ENCODE peak calls at places on chromosomes 13 and 19, in six cellular contexts. One of them, this sample, is unnamed.

GRCh38 chr13:59259416-59260000 is 904.2 kb downstream of the DIAPH3 start:
- DNase-seq in fibroblast of the aortic adventitia: no peak
- DNase-seq in NB4: no peak
- DNase-seq in GM23338: peak
- DNase-seq in right atrium auricular region: no peak
- DNase-seq in fibroblast of lung: no peak
- DNase-seq in this sample: no peak

GRCh38 chr19:30739394-30739793 is 367.2 kb downstream of the ZNF536 start:
- DNase-seq in fibroblast of the aortic adventitia: peak
- DNase-seq in fibroblast of lung: no peak
- DNase-seq in GM23338: no peak
- DNase-seq in right atrium auricular region: no peak
- DNase-seq in NB4: no peak
- DNase-seq in this sample: no peak

GRCh38 chr13:32427852-32428580 is at the start of gene N4BP2L1:
- DNase-seq in fibroblast of lung: peak
- DNase-seq in GM23338: peak
- DNase-seq in fibroblast of the aortic adventitia: peak
- DNase-seq in right atrium auricular region: peak
- DNase-seq in NB4: peak
- DNase-seq in this sample: peak

GRCh38 chr13:97141564-97142005 is 80.5 kb upstream of the MBNL2 start:
- DNase-seq in GM23338: peak
- DNase-seq in NB4: peak
- DNase-seq in fibroblast of lung: peak
- DNase-seq in right atrium auricular region: peak
- DNase-seq in fibroblast of the aortic adventitia: peak
- DNase-seq in this sample: peak

GRCh38 chr13:80339578-80339840 is 1.4 kb downstream of the SPRY2 start:
- DNase-seq in right atrium auricular region: no peak
- DNase-seq in fibroblast of the aortic adventitia: no peak
- DNase-seq in GM23338: peak
- DNase-seq in NB4: no peak
- DNase-seq in fibroblast of lung: peak
- DNase-seq in this sample: no peak

GRCh38 chr19:31418055-31418454 is 68.8 kb upstream of the TSHZ3 start:
- DNase-seq in right atrium auricular region: no peak
- DNase-seq in GM23338: peak
- DNase-seq in fibroblast of the aortic adventitia: no peak
- DNase-seq in NB4: no peak
- DNase-seq in fibroblast of lung: no peak
- DNase-seq in this sample: no peak

GRCh38 chr19:56076413-56076998 is 44.6 kb downstream of the ZNF787 start:
- DNase-seq in GM23338: peak
- DNase-seq in NB4: peak
- DNase-seq in fibroblast of lung: peak
- DNase-seq in fibroblast of the aortic adventitia: peak
- DNase-seq in right atrium auricular region: no peak
- DNase-seq in this sample: peak

GRCh38 chr13:109654341-109655205 is 131.8 kb downstream of the IRS2 start:
- DNase-seq in fibroblast of lung: no peak
- DNase-seq in NB4: peak
- DNase-seq in GM23338: no peak
- DNase-seq in fibroblast of the aortic adventitia: no peak
- DNase-seq in right atrium auricular region: no peak
- DNase-seq in this sample: no peak

GRCh38 chr13:30698023-30698422 is 37.3 kb upstream of the ALOX5AP start:
- DNase-seq in right atrium auricular region: no peak
- DNase-seq in fibroblast of the aortic adventitia: peak
- DNase-seq in GM23338: no peak
- DNase-seq in fibroblast of lung: peak
- DNase-seq in NB4: no peak
- DNase-seq in this sample: no peak

GRCh38 chr19:8505680-8506401 is 3.4 kb upstream of the PRAM1 start:
- DNase-seq in GM23338: peak
- DNase-seq in fibroblast of the aortic adventitia: peak
- DNase-seq in right atrium auricular region: peak
- DNase-seq in NB4: peak
- DNase-seq in fibroblast of lung: peak
- DNase-seq in this sample: peak

GRCh38 chr13:33069365-33069764 is 53.1 kb downstream of the KL start:
- DNase-seq in right atrium auricular region: no peak
- DNase-seq in GM23338: peak
- DNase-seq in NB4: peak
- DNase-seq in fibroblast of the aortic adventitia: no peak
- DNase-seq in fibroblast of lung: no peak
- DNase-seq in this sample: peak

GRCh38 chr13:99385161-99385560 is 78.0 kb upstream of the GPR183 start:
- DNase-seq in right atrium auricular region: peak
- DNase-seq in fibroblast of lung: no peak
- DNase-seq in GM23338: no peak
- DNase-seq in fibroblast of the aortic adventitia: no peak
- DNase-seq in NB4: no peak
- DNase-seq in this sample: no peak

GRCh38 chr13:64928704-64929499 is 2301.2 kb downstream of the PCDH9 start:
- DNase-seq in fibroblast of lung: peak
- DNase-seq in fibroblast of the aortic adventitia: peak
- DNase-seq in GM23338: no peak
- DNase-seq in right atrium auricular region: no peak
- DNase-seq in NB4: no peak
- DNase-seq in this sample: peak

GRCh38 chr13:21318891-21319532 is 140.1 kb downstream of the ZDHHC20 start:
- DNase-seq in GM23338: peak
- DNase-seq in NB4: no peak
- DNase-seq in right atrium auricular region: no peak
- DNase-seq in fibroblast of the aortic adventitia: no peak
- DNase-seq in fibroblast of lung: peak
- DNase-seq in this sample: no peak

GRCh38 chr19:33444238-33444992 is 70.9 kb downstream of the CEBPG start:
- DNase-seq in GM23338: no peak
- DNase-seq in fibroblast of the aortic adventitia: no peak
- DNase-seq in NB4: no peak
- DNase-seq in right atrium auricular region: no peak
- DNase-seq in fibroblast of lung: no peak
- DNase-seq in this sample: no peak

GRCh38 chr13:50375792-50376191 is 360.5 kb downstream of the KCNRG start:
- DNase-seq in right atrium auricular region: no peak
- DNase-seq in fibroblast of lung: peak
- DNase-seq in fibroblast of the aortic adventitia: peak
- DNase-seq in GM23338: no peak
- DNase-seq in NB4: no peak
- DNase-seq in this sample: no peak

GRCh38 chr13:97223711-97224461 is 1.8 kb downstream of the MBNL2 start:
- DNase-seq in fibroblast of the aortic adventitia: peak
- DNase-seq in NB4: peak
- DNase-seq in fibroblast of lung: peak
- DNase-seq in right atrium auricular region: peak
- DNase-seq in GM23338: peak
- DNase-seq in this sample: peak

GRCh38 chr19:1754651-1755466 is 1.6 kb downstream of the ONECUT3 start:
- DNase-seq in fibroblast of lung: peak
- DNase-seq in NB4: no peak
- DNase-seq in GM23338: peak
- DNase-seq in fibroblast of the aortic adventitia: no peak
- DNase-seq in right atrium auricular region: no peak
- DNase-seq in this sample: peak

GRCh38 chr13:110546933-110547332 is 14.6 kb downstream of the RAB20 start:
- DNase-seq in fibroblast of the aortic adventitia: peak
- DNase-seq in NB4: no peak
- DNase-seq in fibroblast of lung: peak
- DNase-seq in right atrium auricular region: peak
- DNase-seq in GM23338: no peak
- DNase-seq in this sample: no peak

GRCh38 chr19:7681336-7682174 is 922 bp downstream of the TRAPPC5 start:
- DNase-seq in fibroblast of the aortic adventitia: peak
- DNase-seq in fibroblast of lung: peak
- DNase-seq in right atrium auricular region: peak
- DNase-seq in NB4: peak
- DNase-seq in GM23338: peak
- DNase-seq in this sample: peak

GRCh38 chr19:7861619-7862412 is 12.4 kb downstream of the PRR36 start:
- DNase-seq in fibroblast of lung: no peak
- DNase-seq in fibroblast of the aortic adventitia: no peak
- DNase-seq in GM23338: peak
- DNase-seq in right atrium auricular region: no peak
- DNase-seq in NB4: no peak
- DNase-seq in this sample: no peak

GRCh38 chr13:107553838-107554237 is 661.5 kb downstream of the LIG4 start:
- DNase-seq in GM23338: no peak
- DNase-seq in fibroblast of lung: peak
- DNase-seq in NB4: no peak
- DNase-seq in right atrium auricular region: no peak
- DNase-seq in fibroblast of the aortic adventitia: no peak
- DNase-seq in this sample: no peak

GRCh38 chr19:49614096-49614857 is 23.3 kb downstream of the PRR12 start:
- DNase-seq in right atrium auricular region: no peak
- DNase-seq in NB4: peak
- DNase-seq in fibroblast of the aortic adventitia: peak
- DNase-seq in fibroblast of lung: peak
- DNase-seq in GM23338: no peak
- DNase-seq in this sample: peak

GRCh38 chr19:17081672-17082630 is 6.4 kb downstream of the MYO9B start:
- DNase-seq in GM23338: no peak
- DNase-seq in fibroblast of lung: no peak
- DNase-seq in fibroblast of the aortic adventitia: peak
- DNase-seq in right atrium auricular region: no peak
- DNase-seq in NB4: no peak
- DNase-seq in this sample: no peak

GRCh38 chr13:75494491-75494890 is 12.5 kb upstream of the TBC1D4 start:
- DNase-seq in NB4: no peak
- DNase-seq in fibroblast of the aortic adventitia: no peak
- DNase-seq in GM23338: no peak
- DNase-seq in right atrium auricular region: no peak
- DNase-seq in fibroblast of lung: peak
- DNase-seq in this sample: no peak

GRCh38 chr13:110680852-110681251 is 25.1 kb downstream of the CARS2 start:
- DNase-seq in NB4: peak
- DNase-seq in fibroblast of the aortic adventitia: no peak
- DNase-seq in right atrium auricular region: no peak
- DNase-seq in fibroblast of lung: no peak
- DNase-seq in GM23338: peak
- DNase-seq in this sample: peak

DNA sequence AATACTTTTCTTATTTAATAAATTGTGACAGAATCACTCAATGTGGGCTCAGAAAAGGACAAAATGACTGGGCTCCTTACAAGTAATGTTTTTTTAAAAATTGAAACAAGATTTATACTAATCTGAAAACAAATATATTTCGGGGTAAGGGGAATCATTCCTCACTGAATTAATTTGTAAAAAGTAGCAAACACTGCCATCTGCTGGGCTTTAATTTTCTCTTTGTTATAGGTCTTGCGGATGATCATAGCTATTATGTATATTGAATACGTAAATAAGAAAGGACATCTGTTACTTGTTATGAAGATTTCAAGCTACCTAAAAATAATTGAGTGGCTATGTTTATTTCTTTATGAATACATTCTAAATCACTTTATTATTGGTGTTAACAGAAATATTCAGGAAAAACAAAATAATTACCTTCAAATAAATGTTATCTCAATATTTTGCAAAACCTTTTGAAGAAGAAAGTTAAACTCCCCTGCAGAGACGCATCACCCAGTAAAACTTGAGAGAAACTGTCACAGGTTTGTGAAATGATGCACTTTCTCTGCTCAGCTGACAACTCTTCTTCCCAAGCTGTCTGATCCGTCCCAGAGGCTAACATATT is 17.8 kb upstream of the ENOX1 start:
- DNase-seq in NB4: peak
- DNase-seq in fibroblast of lung: peak
- DNase-seq in right atrium auricular region: no peak
- DNase-seq in GM23338: peak
- DNase-seq in fibroblast of the aortic adventitia: peak
- DNase-seq in this sample: peak
- H3K4me3 ChIP-seq in NB4: no peak
- H3K4me3 ChIP-seq in fibroblast of lung: no peak
- H3K4me3 ChIP-seq in right atrium auricular region: no peak
- H3K4me3 ChIP-seq in GM23338: no peak
- H3K4me3 ChIP-seq in fibroblast of the aortic adventitia: peak
- H3K4me3 ChIP-seq in this sample: no peak

DNA sequence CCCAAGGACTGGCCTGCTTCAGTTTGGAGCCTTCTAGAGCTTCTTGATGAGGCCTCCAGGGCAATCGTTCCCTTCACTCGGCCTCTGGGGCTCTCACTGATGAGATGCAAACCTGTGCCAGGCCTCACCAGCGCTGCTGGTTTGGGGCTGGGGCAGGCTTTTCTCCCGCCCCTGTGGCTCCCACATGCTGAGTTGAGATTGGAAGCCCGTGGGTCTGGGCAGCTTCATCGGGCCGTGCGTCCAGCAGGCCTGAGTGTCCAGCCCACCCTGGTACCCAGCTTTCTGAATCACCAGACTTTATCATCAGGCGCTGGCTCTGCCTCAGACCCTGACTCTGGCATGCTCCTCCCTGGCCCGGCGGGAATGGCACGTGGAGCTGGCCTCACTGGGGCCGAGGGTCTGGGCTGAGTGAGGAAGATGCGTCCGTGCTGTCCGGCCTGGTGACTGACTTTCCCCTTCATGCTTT is 4.3 kb downstream of the CALM3 start:
- DNase-seq in NB4: no peak
- DNase-seq in right atrium auricular region: peak
- DNase-seq in fibroblast of the aortic adventitia: peak
- DNase-seq in GM23338: no peak
- DNase-seq in fibroblast of lung: no peak
- DNase-seq in this sample: no peak
- H3K4me3 ChIP-seq in NB4: no peak
- H3K4me3 ChIP-seq in right atrium auricular region: no peak
- H3K4me3 ChIP-seq in fibroblast of the aortic adventitia: peak
- H3K4me3 ChIP-seq in GM23338: no peak
- H3K4me3 ChIP-seq in fibroblast of lung: no peak
- H3K4me3 ChIP-seq in this sample: no peak

GRCh38 chr19:13028027-13028426 is 32.8 kb downstream of the NFIX start:
- DNase-seq in GM23338: no peak
- DNase-seq in fibroblast of lung: no peak
- DNase-seq in fibroblast of the aortic adventitia: no peak
- DNase-seq in right atrium auricular region: no peak
- DNase-seq in NB4: no peak
- DNase-seq in this sample: no peak
- H3K4me3 ChIP-seq in GM23338: no peak
- H3K4me3 ChIP-seq in fibroblast of lung: peak
- H3K4me3 ChIP-seq in fibroblast of the aortic adventitia: peak
- H3K4me3 ChIP-seq in right atrium auricular region: no peak
- H3K4me3 ChIP-seq in NB4: no peak
- H3K4me3 ChIP-seq in this sample: no peak

GRCh38 chr13:93480553-93481106 is 254.0 kb downstream of the GPC6 start:
- DNase-seq in GM23338: no peak
- DNase-seq in fibroblast of lung: no peak
- DNase-seq in fibroblast of the aortic adventitia: no peak
- DNase-seq in NB4: no peak
- DNase-seq in right atrium auricular region: no peak
- DNase-seq in this sample: no peak
- H3K4me3 ChIP-seq in GM23338: no peak
- H3K4me3 ChIP-seq in fibroblast of lung: no peak
- H3K4me3 ChIP-seq in fibroblast of the aortic adventitia: no peak
- H3K4me3 ChIP-seq in NB4: no peak
- H3K4me3 ChIP-seq in right atrium auricular region: no peak
- H3K4me3 ChIP-seq in this sample: no peak